ENCODE peak calls at places on chromosomes 11 and 22, in four cellular contexts. I is LoVo; U is posterior vena cava; A is activated T-cell treated with anti-CD3 and anti-CD28 coated beads, Interleukin-2, amount 50 U/mL, for 72 hours. L is an unnamed sample.
A peak's percentile ranks its signal among the peaks of the same experiment; 100 is the strongest.

GRCh38 chr11:44456544-44457270 is 108.8 kb upstream of the CD82 start:
- DNase-seq in I (no peak), U (no peak), A (no peak), L (no peak)

GRCh38 chr11:75325713-75326438 is 25.6 kb downstream of the ARRB1 start:
- DNase-seq in I (no peak), U (peak; percentile 93), A (peak; percentile 50), L (peak; percentile 91)

GRCh38 chr11:45180158-45180887 is 33.9 kb downstream of the PRDM11 start:
- DNase-seq in I (peak; percentile 58), U (peak; percentile 80), A (peak; percentile 37), L (peak; percentile 42)

GRCh38 chr11:67312187-67313021 is 9.1 kb downstream of the SSH3 start:
- DNase-seq in I (peak; percentile 75), U (peak; percentile 81), A (peak; percentile 23), L (peak; percentile 52)

GRCh38 chr11:107769189-107769588 is 57.3 kb upstream of the SLN start:
- DNase-seq in I (no peak), U (no peak), A (no peak), L (no peak)

GRCh38 chr11:95453616-95454118 is 222.7 kb upstream of the SESN3 start:
- DNase-seq in I (no peak), U (no peak), A (no peak), L (no peak)

GRCh38 chr22:22884010-22884887 is 3.4 kb upstream of the IGLL5 start:
- DNase-seq in I (peak; percentile 29), U (no peak), A (peak; percentile 74), L (peak; percentile 83)

GRCh38 chr11:32090774-32091370 is at the start of gene RCN1:
- DNase-seq in I (peak; percentile 76), U (peak; percentile 87), A (peak; percentile 63), L (peak; percentile 55)

GRCh38 chr11:69918938-69919650 is 99.9 kb upstream of the FGF3 start:
- DNase-seq in I (peak; percentile 61), U (peak; percentile 94), A (peak; percentile 81), L (peak; percentile 79)

GRCh38 chr11:75627879-75628668 is 40.8 kb downstream of the MAP6 start:
- DNase-seq in I (no peak), U (no peak), A (no peak), L (no peak)